ENCODE peak calls at places on chromosomes 7 and 10, in six cellular contexts. One of them, this sample, is unnamed. For H3K4me1, the result is how much of the 10 kb centered on the place peaks cover.

GRCh38 chr7:19215421-19215820 is 70.2 kb upstream of the FERD3L start:
- DNase-seq in H1: no peak
- DNase-seq in H9: no peak
- DNase-seq in IMR-90: peak
- DNase-seq in neuronal stem cell: peak
- DNase-seq in mesendoderm: peak
- DNase-seq in this sample: peak

GRCh38 chr10:76937056-76937665 is 700.4 kb downstream of the KCNMA1 start:
- DNase-seq in IMR-90: no peak
- DNase-seq in H9: no peak
- DNase-seq in H1: no peak
- DNase-seq in mesendoderm: no peak
- DNase-seq in neuronal stem cell: no peak
- DNase-seq in this sample: no peak

GRCh38 chr7:1497293-1497927 is 6.8 kb downstream of the INTS1 start:
- DNase-seq in H1: no peak
- DNase-seq in neuronal stem cell: no peak
- DNase-seq in mesendoderm: no peak
- DNase-seq in IMR-90: no peak
- DNase-seq in H9: no peak
- DNase-seq in this sample: no peak

GRCh38 chr10:57579926-57580325 is 687.8 kb downstream of the IPMK start:
- DNase-seq in mesendoderm: peak
- DNase-seq in H9: peak
- DNase-seq in H1: peak
- DNase-seq in IMR-90: peak
- DNase-seq in neuronal stem cell: peak
- DNase-seq in this sample: peak

GRCh38 chr7:144390481-144390880 is 13.0 kb downstream of the NOBOX start:
- DNase-seq in neuronal stem cell: no peak
- DNase-seq in IMR-90: no peak
- DNase-seq in H9: peak
- DNase-seq in mesendoderm: no peak
- DNase-seq in H1: no peak
- DNase-seq in this sample: no peak

GRCh38 chr7:158975526-158976467 is 119.4 kb downstream of the DYNC2I1 start:
- DNase-seq in H9: peak
- DNase-seq in IMR-90: no peak
- DNase-seq in H1: no peak
- DNase-seq in neuronal stem cell: no peak
- DNase-seq in mesendoderm: peak
- DNase-seq in this sample: peak

GRCh38 chr7:2483495-2483894 is 7.3 kb upstream of the GRIFIN start:
- DNase-seq in mesendoderm: no peak
- DNase-seq in H1: no peak
- DNase-seq in H9: no peak
- DNase-seq in neuronal stem cell: no peak
- DNase-seq in IMR-90: no peak
- DNase-seq in this sample: no peak

GRCh38 chr10:7408494-7409044 is 2.3 kb downstream of the SFMBT2 start:
- DNase-seq in mesendoderm: peak
- DNase-seq in neuronal stem cell: no peak
- DNase-seq in H9: peak
- DNase-seq in IMR-90: peak
- DNase-seq in H1: no peak
- DNase-seq in this sample: peak

GRCh38 chr10:88232029-88232895 is 350.9 kb downstream of the RNLS start:
- DNase-seq in IMR-90: no peak
- DNase-seq in H9: no peak
- DNase-seq in H1: no peak
- DNase-seq in mesendoderm: no peak
- DNase-seq in neuronal stem cell: no peak
- DNase-seq in this sample: no peak

GRCh38 chr7:30932562-30932961 is 20.9 kb downstream of the AQP1 start:
- DNase-seq in IMR-90: no peak
- DNase-seq in H9: no peak
- DNase-seq in neuronal stem cell: no peak
- DNase-seq in H1: no peak
- DNase-seq in mesendoderm: no peak
- DNase-seq in this sample: no peak

GRCh38 chr7:30930621-30931020 is 19.0 kb downstream of the AQP1 start:
- DNase-seq in mesendoderm: no peak
- DNase-seq in IMR-90: no peak
- DNase-seq in H9: no peak
- DNase-seq in neuronal stem cell: no peak
- DNase-seq in H1: no peak
- DNase-seq in this sample: no peak

GRCh38 chr7:30929686-30930085 is 18.0 kb downstream of the AQP1 start:
- DNase-seq in H9: no peak
- DNase-seq in neuronal stem cell: no peak
- DNase-seq in H1: no peak
- DNase-seq in mesendoderm: no peak
- DNase-seq in IMR-90: no peak
- DNase-seq in this sample: no peak

GRCh38 chr7:30931927-30932540 is 20.4 kb downstream of the AQP1 start:
- DNase-seq in H1: no peak
- DNase-seq in mesendoderm: no peak
- DNase-seq in H9: no peak
- DNase-seq in IMR-90: no peak
- DNase-seq in neuronal stem cell: no peak
- DNase-seq in this sample: no peak

GRCh38 chr7:30931161-30931926 is 19.7 kb downstream of the AQP1 start:
- DNase-seq in H9: no peak
- DNase-seq in IMR-90: no peak
- DNase-seq in neuronal stem cell: no peak
- DNase-seq in H1: no peak
- DNase-seq in mesendoderm: peak
- DNase-seq in this sample: peak
- H2BK120ac ChIP-seq in H9: no peak
- H2BK120ac ChIP-seq in IMR-90: no peak
- H2BK120ac ChIP-seq in neuronal stem cell: no peak
- H2BK120ac ChIP-seq in H1: no peak
- H2BK120ac ChIP-seq in mesendoderm: no peak
- H2BK120ac ChIP-seq in this sample: no peak

GRCh38 chr7:114922151-114922651 is 307 bp downstream of the MDFIC start:
- DNase-seq in neuronal stem cell: peak
- DNase-seq in IMR-90: peak
- DNase-seq in H1: no peak
- DNase-seq in H9: peak
- DNase-seq in mesendoderm: peak
- DNase-seq in this sample: peak

GRCh38 chr7:114922652-114923402 is 933 bp downstream of the MDFIC start:
- DNase-seq in IMR-90: peak
- DNase-seq in mesendoderm: peak
- DNase-seq in H9: peak
- DNase-seq in neuronal stem cell: no peak
- DNase-seq in H1: no peak
- DNase-seq in this sample: peak

GRCh38 chr7:114924066-114924712 is 2.3 kb downstream of the MDFIC start:
- DNase-seq in H1: no peak
- DNase-seq in neuronal stem cell: no peak
- DNase-seq in H9: no peak
- DNase-seq in mesendoderm: no peak
- DNase-seq in IMR-90: no peak
- DNase-seq in this sample: no peak

GRCh38 chr7:114921636-114922150 is at the start of gene MDFIC:
- DNase-seq in IMR-90: no peak
- DNase-seq in neuronal stem cell: no peak
- DNase-seq in H9: peak
- DNase-seq in H1: no peak
- DNase-seq in mesendoderm: no peak
- DNase-seq in this sample: no peak

GRCh38 chr7:114923403-114923713 is 1.5 kb downstream of the MDFIC start:
- DNase-seq in H9: no peak
- DNase-seq in H1: no peak
- DNase-seq in IMR-90: no peak
- DNase-seq in neuronal stem cell: no peak
- DNase-seq in mesendoderm: no peak
- DNase-seq in this sample: no peak
- H3K4me1 ChIP-seq in H9: under half
- H3K4me1 ChIP-seq in H1: under half
- H3K4me1 ChIP-seq in IMR-90: under half
- H3K4me1 ChIP-seq in neuronal stem cell: under half
- H3K4me1 ChIP-seq in mesendoderm: under half
- H3K4me1 ChIP-seq in this sample: under half

GRCh38 chr10:131915990-131916766 is 15.4 kb downstream of the PPP2R2D start:
- DNase-seq in IMR-90: no peak
- DNase-seq in H1: no peak
- DNase-seq in mesendoderm: peak
- DNase-seq in neuronal stem cell: no peak
- DNase-seq in H9: no peak
- DNase-seq in this sample: no peak
- H2BK120ac ChIP-seq in IMR-90: no peak
- H2BK120ac ChIP-seq in H1: no peak
- H2BK120ac ChIP-seq in mesendoderm: no peak
- H2BK120ac ChIP-seq in neuronal stem cell: no peak
- H2BK120ac ChIP-seq in H9: no peak
- H2BK120ac ChIP-seq in this sample: no peak

GRCh38 chr7:119256001-119256400 is 1017.0 kb upstream of the KCND2 start:
- DNase-seq in neuronal stem cell: no peak
- DNase-seq in IMR-90: no peak
- DNase-seq in mesendoderm: no peak
- DNase-seq in H9: no peak
- DNase-seq in H1: no peak
- DNase-seq in this sample: no peak
- H3K4me1 ChIP-seq in neuronal stem cell: under half
- H3K4me1 ChIP-seq in IMR-90: under half
- H3K4me1 ChIP-seq in mesendoderm: under half
- H3K4me1 ChIP-seq in H9: under half
- H3K4me1 ChIP-seq in H1: under half
- H3K4me1 ChIP-seq in this sample: under half

GRCh38 chr7:128804472-128804871 is 12.7 kb downstream of the CCDC136 start:
- DNase-seq in IMR-90: no peak
- DNase-seq in H9: no peak
- DNase-seq in neuronal stem cell: no peak
- DNase-seq in H1: no peak
- DNase-seq in mesendoderm: peak
- DNase-seq in this sample: no peak
- H2BK120ac ChIP-seq in IMR-90: no peak
- H2BK120ac ChIP-seq in H9: no peak
- H2BK120ac ChIP-seq in neuronal stem cell: no peak
- H2BK120ac ChIP-seq in H1: no peak
- H2BK120ac ChIP-seq in mesendoderm: no peak
- H2BK120ac ChIP-seq in this sample: no peak

GRCh38 chr7:77474756-77475155 is 58.6 kb upstream of the GSAP start:
- DNase-seq in H1: no peak
- DNase-seq in IMR-90: no peak
- DNase-seq in H9: no peak
- DNase-seq in mesendoderm: no peak
- DNase-seq in neuronal stem cell: no peak
- DNase-seq in this sample: no peak
- H3K4me1 ChIP-seq in H1: under half
- H3K4me1 ChIP-seq in IMR-90: under half
- H3K4me1 ChIP-seq in H9: under half
- H3K4me1 ChIP-seq in mesendoderm: under half
- H3K4me1 ChIP-seq in neuronal stem cell: under half
- H3K4me1 ChIP-seq in this sample: under half

DNA sequence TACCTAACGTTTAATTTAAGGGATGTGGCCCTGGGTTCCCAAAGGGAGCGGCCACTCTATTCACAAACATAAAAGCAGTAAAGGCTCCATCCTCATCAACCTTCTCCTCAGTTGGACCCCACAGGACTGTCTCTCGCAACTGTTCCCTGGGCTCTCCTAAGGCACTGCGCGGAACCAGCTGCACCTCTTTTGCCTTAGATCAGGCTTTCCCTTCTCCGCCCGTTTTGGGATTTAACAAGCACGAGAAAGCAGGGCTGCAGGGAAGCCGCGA is 664 bp upstream of the GTPBP4 start:
- DNase-seq in H9: peak
- DNase-seq in H1: no peak
- DNase-seq in neuronal stem cell: no peak
- DNase-seq in mesendoderm: peak
- DNase-seq in IMR-90: peak
- DNase-seq in this sample: peak
- H2BK120ac ChIP-seq in H9: no peak
- H2BK120ac ChIP-seq in H1: no peak
- H2BK120ac ChIP-seq in neuronal stem cell: no peak
- H2BK120ac ChIP-seq in mesendoderm: no peak
- H2BK120ac ChIP-seq in IMR-90: peak
- H2BK120ac ChIP-seq in this sample: peak

GRCh38 chr7:55108818-55109217 is 90.0 kb downstream of the EGFR start:
- DNase-seq in IMR-90: no peak
- DNase-seq in neuronal stem cell: no peak
- DNase-seq in H1: no peak
- DNase-seq in mesendoderm: no peak
- DNase-seq in H9: no peak
- DNase-seq in this sample: no peak

GRCh38 chr7:55111007-55111406 is 92.2 kb downstream of the EGFR start:
- DNase-seq in mesendoderm: no peak
- DNase-seq in H1: no peak
- DNase-seq in H9: no peak
- DNase-seq in neuronal stem cell: no peak
- DNase-seq in IMR-90: peak
- DNase-seq in this sample: peak

GRCh38 chr7:55109384-55110167 is 90.8 kb downstream of the EGFR start:
- DNase-seq in neuronal stem cell: no peak
- DNase-seq in H1: no peak
- DNase-seq in mesendoderm: peak
- DNase-seq in H9: no peak
- DNase-seq in IMR-90: peak
- DNase-seq in this sample: peak

GRCh38 chr7:55113760-55114541 is 95.1 kb downstream of the EGFR start:
- DNase-seq in IMR-90: no peak
- DNase-seq in H9: no peak
- DNase-seq in H1: no peak
- DNase-seq in mesendoderm: no peak
- DNase-seq in neuronal stem cell: no peak
- DNase-seq in this sample: no peak

DNA sequence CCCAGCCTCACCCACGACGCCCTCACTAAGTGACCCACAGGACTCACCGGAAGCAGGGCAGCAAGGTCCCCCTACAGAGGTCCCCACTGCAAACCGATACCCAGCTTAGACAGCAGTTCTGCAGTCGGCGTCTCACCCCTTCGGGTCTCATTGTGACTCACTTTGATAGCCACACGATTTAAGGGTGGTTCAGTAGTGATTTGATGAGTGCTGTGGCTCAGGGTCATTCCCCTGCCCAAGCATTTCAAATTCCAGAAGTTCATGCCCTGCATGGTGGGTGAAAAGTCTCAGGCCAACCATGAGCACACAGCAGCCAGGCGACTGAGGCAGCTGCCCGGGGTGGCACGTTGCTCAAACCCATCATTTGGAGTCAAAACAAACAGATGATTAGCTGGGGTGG is 93.2 kb downstream of the EGFR start:
- DNase-seq in mesendoderm: no peak
- DNase-seq in IMR-90: no peak
- DNase-seq in H9: no peak
- DNase-seq in H1: no peak
- DNase-seq in neuronal stem cell: no peak
- DNase-seq in this sample: no peak
- H3K4me1 ChIP-seq in mesendoderm: under half
- H3K4me1 ChIP-seq in IMR-90: under half
- H3K4me1 ChIP-seq in H9: under half
- H3K4me1 ChIP-seq in H1: under half
- H3K4me1 ChIP-seq in neuronal stem cell: under half
- H3K4me1 ChIP-seq in this sample: under half